ENCODE peak calls at places on chromosome 11, in five cellular contexts. E is GM12865, U is posterior cingulate gyrus, H is AG09309, W is COR-L47. C is an unnamed sample.

GRCh38 chr11:2580444-2581050 is 119.2 kb downstream of the KCNQ1OT1 start:
- DNase-seq in W (no peak), U (no peak), E (no peak), H (no peak), C (no peak)

GRCh38 chr11:66891849-66892660 is 35.2 kb downstream of the LRFN4 start:
- DNase-seq in W (no peak), H (peak), U (no peak), E (peak), C (no peak)

GRCh38 chr11:4680341-4680740 is 17.3 kb downstream of the OR51E2 start:
- DNase-seq in H (no peak), E (no peak), U (no peak), W (peak), C (no peak)

GRCh38 chr11:47356129-47356997 is 3.9 kb upstream of the MYBPC3 start:
- DNase-seq in U (no peak), W (no peak), E (no peak), H (no peak), C (no peak)

GRCh38 chr11:19664896-19665548 is 47.6 kb upstream of the NAV2 start:
- DNase-seq in W (no peak), E (no peak), H (peak), U (peak), C (no peak)

GRCh38 chr11:16669799-16670415 is 68.5 kb upstream of the C11orf58 start:
- DNase-seq in H (no peak), E (no peak), U (no peak), W (no peak), C (no peak)

GRCh38 chr11:68584991-68585524 is 99.3 kb upstream of the GAL start:
- DNase-seq in H (no peak), U (no peak), E (peak), W (no peak), C (no peak)

GRCh38 chr11:30196400-30197206 is 34.2 kb upstream of the FSHB start:
- DNase-seq in H (no peak), E (peak), U (peak), W (peak), C (peak)

GRCh38 chr11:3732671-3733070 is 61.5 kb upstream of the CHRNA10 start:
- DNase-seq in H (no peak), E (no peak), W (no peak), U (no peak), C (no peak)

GRCh38 chr11:122634507-122634906 is 21.0 kb upstream of the UBASH3B start:
- DNase-seq in H (no peak), W (no peak), U (no peak), E (no peak), C (no peak)

GRCh38 chr11:85806876-85807275 is 4.1 kb downstream of the SYTL2 start:
- DNase-seq in H (no peak), E (no peak), U (no peak), W (no peak), C (no peak)

GRCh38 chr11:119324124-119324665 is 7.3 kb upstream of the MCAM start:
- DNase-seq in H (no peak), W (no peak), E (no peak), U (no peak), C (no peak)

GRCh38 chr11:74777038-74777437 is 28.4 kb downstream of the RNF169 start:
- DNase-seq in H (no peak), U (no peak), W (no peak), E (no peak), C (no peak)

GRCh38 chr11:1167751-1168231 is 10.0 kb downstream of the MUC5AC start:
- DNase-seq in E (no peak), H (no peak), U (no peak), W (no peak), C (no peak)

GRCh38 chr11:92123540-92123939 is 101.1 kb upstream of the FAT3 start:
- DNase-seq in H (peak), W (no peak), E (no peak), U (no peak), C (no peak)

GRCh38 chr11:91717169-91717568 is 507.4 kb upstream of the FAT3 start:
- DNase-seq in E (no peak), U (no peak), H (no peak), W (no peak), C (no peak)

GRCh38 chr11:46120711-46121327 is 435 bp downstream of the PHF21A start:
- DNase-seq in W (peak), U (no peak), H (no peak), E (peak), C (peak)

GRCh38 chr11:120057595-120058581 is 80.0 kb downstream of the TRIM29 start:
- DNase-seq in U (no peak), W (no peak), E (no peak), H (no peak), C (peak)

GRCh38 chr11:76653674-76654309 is 16.8 kb downstream of the LRRC32 start:
- DNase-seq in H (peak), W (no peak), E (no peak), U (no peak), C (peak)

GRCh38 chr11:63710476-63711217 is 29.3 kb downstream of the RTN3 start:
- DNase-seq in E (no peak), H (peak), W (no peak), U (no peak), C (no peak)

GRCh38 chr11:91596111-91596510 is 628.5 kb upstream of the FAT3 start:
- DNase-seq in H (no peak), E (no peak), W (no peak), U (no peak), C (no peak)

GRCh38 chr11:100855466-100856067 is 168.5 kb downstream of the ARHGAP42 start:
- DNase-seq in W (peak), U (no peak), H (no peak), E (peak), C (no peak)